ENCODE peak calls at places on chromosomes 16 and 17, in ten cellular contexts. P is heart right ventricle, I is neural progenitor cell, J is fibroblast of lung, N is suprapubic skin, K is left ventricle myocardium inferior, V is nephron progenitor cell, R is stomach, H is tibial artery, O is epithelial cell of esophagus. W is an unnamed sample.
A peak's percentile ranks its signal among the peaks of the same experiment; 100 is the strongest.

GRCh38 chr16:47866431-47866830 is 289.4 kb downstream of the ABCC12 start:
- DNase-seq in N (no peak), K (no peak), J (peak; percentile 37), I (no peak), R (no peak), P (no peak), V (no peak), H (no peak), O (peak; percentile 40), W (no peak)

GRCh38 chr17:68450391-68450790 is 6.9 kb downstream of the WIPI1 start:
- DNase-seq in P (no peak), V (no peak), I (no peak), J (no peak), H (no peak), R (no peak), K (no peak), O (no peak), N (peak; percentile 31), W (no peak)

GRCh38 chr17:15263206-15263579 is 1.9 kb downstream of the PMP22 start:
- DNase-seq in H (peak; percentile 98), V (peak; percentile 53), J (peak; percentile 91), K (peak; percentile 90), O (no peak), P (peak; percentile 87), I (peak; percentile 73), N (peak; percentile 96), R (peak; percentile 54), W (peak; percentile 47)

GRCh38 chr17:2943971-2944370 is 119.4 kb downstream of the OR1D5 start:
- DNase-seq in V (no peak), I (no peak), K (no peak), N (no peak), H (no peak), J (no peak), O (no peak), R (no peak), P (no peak), W (no peak)

GRCh38 chr16:2967211-2967631 is 1.9 kb upstream of the PAQR4 start:
- DNase-seq in V (no peak), K (no peak), H (no peak), P (no peak), N (no peak), R (no peak), O (no peak), J (no peak), I (no peak), W (no peak)

GRCh38 chr16:60200161-60200560 is 1466.0 kb upstream of the GOT2 start:
- DNase-seq in V (no peak), J (no peak), N (no peak), R (no peak), P (no peak), K (no peak), H (no peak), I (no peak), O (no peak), W (no peak)

GRCh38 chr17:82601447-82602000 is 46.7 kb downstream of the WDR45B start:
- DNase-seq in O (no peak), K (no peak), N (no peak), I (no peak), R (no peak), H (no peak), V (no peak), J (no peak), P (no peak), W (no peak)

GRCh38 chr16:58018803-58019202 is 6.8 kb upstream of the MMP15 start:
- DNase-seq in V (no peak), P (no peak), R (no peak), K (peak; percentile 9), H (no peak), N (no peak), I (peak; percentile 39), O (no peak), J (no peak), W (no peak)

GRCh38 chr17:15409721-15410247 is 57.6 kb downstream of the CDRT4 start:
- DNase-seq in O (peak; percentile 73), J (peak; percentile 99), R (no peak), K (peak; percentile 48), P (peak; percentile 37), I (no peak), N (no peak), H (peak; percentile 82), V (no peak), W (no peak)

GRCh38 chr17:69539274-69539673 is 124.8 kb downstream of the MAP2K6 start:
- DNase-seq in H (no peak), I (no peak), K (no peak), N (no peak), V (no peak), O (no peak), R (no peak), P (no peak), J (no peak), W (no peak)

GRCh38 chr17:63337579-63337978 is 108.5 kb downstream of the CYB561 start:
- DNase-seq in N (no peak), O (peak; percentile 21), I (no peak), V (no peak), K (no peak), R (no peak), J (no peak), P (no peak), H (no peak), W (no peak)

GRCh38 chr16:90019543-90020259 is 445 bp upstream of the DBNDD1 start:
- DNase-seq in J (peak; percentile 86), H (no peak), K (no peak), V (peak; percentile 80), R (peak; percentile 40), I (peak; percentile 85), N (no peak), O (peak; percentile 58), P (peak; percentile 40), W (no peak)

GRCh38 chr17:16322636-16323035 is 30.6 kb downstream of the CENPV start:
- DNase-seq in O (no peak), P (no peak), V (no peak), I (no peak), N (no peak), K (no peak), R (no peak), J (peak; percentile 81), H (no peak), W (no peak)

GRCh38 chr16:3729161-3730112 is 12.1 kb upstream of the TRAP1 start:
- DNase-seq in I (no peak), J (no peak), K (no peak), R (no peak), H (no peak), N (no peak), P (no peak), O (no peak), V (no peak), W (no peak)

GRCh38 chr16:73390936-73391335 is 343.0 kb upstream of the ZFHX3 start:
- DNase-seq in O (no peak), R (no peak), N (no peak), H (no peak), P (no peak), J (peak; percentile 80), K (no peak), I (no peak), V (no peak), W (no peak)

GRCh38 chr17:76558210-76559095 is 18.6 kb downstream of the PRCD start:
- DNase-seq in V (no peak), I (peak; percentile 43), P (no peak), J (peak; percentile 18), O (no peak), H (no peak), R (no peak), K (no peak), N (no peak), W (no peak)
- TF ChIP-seq CTCF in V (peak; percentile 40), I (peak; percentile 61), P (peak; percentile 30), J (peak; percentile 57), O (peak; percentile 53), H (peak; percentile 13), R (peak; percentile 25), K (peak; percentile 51), N (no peak), W (no peak)

DNA sequence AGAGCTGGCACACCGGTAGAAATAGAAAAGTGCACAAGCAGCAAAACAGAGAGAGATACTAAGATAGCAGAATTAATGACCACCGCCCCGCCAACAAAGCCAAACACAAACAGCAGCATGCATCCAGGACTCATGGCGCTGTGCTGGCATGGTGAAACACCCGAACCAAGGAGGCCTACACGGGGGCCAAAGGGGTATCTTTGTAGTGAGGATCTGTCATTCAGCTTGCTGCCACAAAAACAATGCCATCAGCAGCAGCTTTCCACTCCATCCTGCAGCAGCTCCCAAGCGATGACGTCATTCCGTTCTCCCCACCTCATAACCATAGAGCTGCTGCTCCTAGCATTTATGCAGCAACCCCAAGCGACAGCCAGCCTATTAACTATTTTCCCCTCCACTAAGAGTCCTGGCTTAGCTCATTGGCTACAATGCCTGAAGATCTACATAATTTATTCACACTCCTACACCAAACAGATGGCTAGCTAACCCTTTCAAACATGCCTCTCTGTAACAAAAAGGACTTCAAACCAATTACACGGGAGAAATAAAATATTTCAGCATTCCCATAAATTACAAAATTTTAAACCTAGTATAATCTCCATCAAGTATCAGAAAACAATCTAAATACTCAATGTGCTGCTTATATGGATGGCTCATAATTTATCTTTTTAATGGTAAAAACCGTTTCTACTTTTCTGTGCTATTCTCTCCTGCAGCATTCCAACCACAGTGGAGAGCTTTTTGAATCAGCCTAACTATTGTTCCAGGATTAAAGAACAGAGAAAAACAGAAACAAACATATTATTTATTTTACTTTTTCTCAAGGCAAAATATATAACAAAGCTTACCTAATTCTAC is 73.9 kb downstream of the SPAG9 start:
- DNase-seq in H (no peak), P (peak; percentile 17), V (peak; percentile 82), N (no peak), O (peak; percentile 81), I (peak; percentile 96), J (peak; percentile 98), K (peak; percentile 36), R (no peak), W (peak; percentile 38)
- TF ChIP-seq CTCF in H (no peak), P (no peak), V (no peak), N (no peak), O (no peak), I (no peak), J (no peak), K (no peak), R (no peak), W (no peak)

DNA sequence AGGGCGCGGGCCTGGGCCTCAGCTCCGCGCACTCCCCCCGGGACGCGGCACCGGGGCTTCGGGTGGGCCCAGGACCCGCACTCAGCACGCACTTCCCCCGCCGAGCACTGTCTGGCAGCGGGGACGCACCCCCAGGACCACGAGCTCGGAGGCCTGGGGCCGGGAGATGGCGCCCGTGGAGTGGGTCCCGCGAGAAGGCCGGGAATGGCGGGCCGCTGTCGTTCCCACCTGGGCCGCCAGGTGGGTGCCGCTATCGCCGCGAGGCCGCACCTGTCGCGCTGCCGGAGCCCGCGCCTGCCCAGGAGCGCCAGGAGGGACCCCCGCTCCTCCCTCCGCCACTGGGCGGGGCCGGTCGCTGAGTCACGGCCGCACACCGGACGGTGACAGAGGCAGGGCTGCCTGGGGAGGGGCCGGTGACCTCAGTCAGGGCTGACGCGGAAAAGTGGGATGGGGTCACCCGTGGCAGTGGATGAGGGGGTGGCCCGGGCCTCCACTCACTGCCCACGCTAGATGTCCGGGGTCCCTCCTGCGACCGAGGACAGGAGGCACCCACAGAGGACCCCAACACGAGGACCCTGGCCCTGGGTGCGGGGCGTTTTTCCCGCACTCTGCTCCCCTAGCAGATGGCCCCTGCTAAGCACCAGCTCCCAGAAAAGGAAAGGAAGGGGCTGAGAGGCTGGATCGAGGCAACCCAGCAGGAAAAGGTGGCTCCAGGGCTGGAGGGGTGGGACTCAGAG is 6.9 kb upstream of the ACTG1 start:
- DNase-seq in R (peak; percentile 81), N (no peak), I (peak; percentile 70), O (peak; percentile 53), P (peak; percentile 25), K (no peak), J (no peak), H (peak; percentile 73), V (peak; percentile 56), W (no peak)
- TF ChIP-seq CTCF in R (peak; percentile 86), N (peak; percentile 75), I (peak; percentile 36), O (peak; percentile 28), P (peak; percentile 48), K (peak; percentile 56), J (peak; percentile 4), H (peak; percentile 44), V (peak; percentile 37), W (no peak)

GRCh38 chr17:53150101-53150698 is 672.5 kb upstream of the KIF2B start:
- DNase-seq in R (no peak), I (peak; percentile 28), H (no peak), P (no peak), V (no peak), N (no peak), O (no peak), K (no peak), J (no peak), W (no peak)
- TF ChIP-seq CTCF in R (no peak), I (peak; percentile 53), H (no peak), P (no peak), V (peak; percentile 16), N (no peak), O (no peak), K (no peak), J (no peak), W (no peak)

W was measured in omental fat pad.